ENCODE peak calls at places on chromosomes 5 and 9, in seven cellular contexts. C, H, Q, P, G, Y and E are unnamed samples.

GRCh38 chr9:1877951-1878350 is 137.2 kb upstream of the SMARCA2 start:
- DNase-seq in Y (no peak), Q (no peak), H (no peak), P (no peak), G (no peak), C (no peak), E (no peak)

GRCh38 chr9:14320272-14321245 is 6.6 kb upstream of the NFIB start:
- DNase-seq in Q (no peak), H (no peak), Y (no peak), P (no peak), G (no peak), C (no peak), E (no peak)

GRCh38 chr5:16489322-16489791 is 23.8 kb upstream of the ZNF622 start:
- DNase-seq in C (no peak), Q (no peak), G (peak; percentile 53), H (no peak), Y (peak; percentile 54), P (no peak), E (no peak)

GRCh38 chr5:96703384-96703910 is 41.3 kb downstream of the CAST start:
- DNase-seq in P (peak; percentile 47), G (peak; percentile 9), H (no peak), C (no peak), Q (no peak), Y (no peak), E (no peak)

GRCh38 chr5:93791520-93791972 is 50.1 kb upstream of the POU5F2 start:
- DNase-seq in Y (no peak), G (no peak), C (no peak), P (no peak), H (no peak), Q (no peak), E (no peak)

GRCh38 chr9:136533775-136534157 is 12.1 kb downstream of the NOTCH1 start:
- DNase-seq in Q (peak; percentile 86), H (no peak), C (peak; percentile 46), P (peak; percentile 63), Y (no peak), G (no peak), E (no peak)

GRCh38 chr9:72464819-72465218 is 56.6 kb upstream of the TMC1 start:
- DNase-seq in H (no peak), P (no peak), C (no peak), Y (no peak), Q (no peak), G (no peak), E (no peak)

GRCh38 chr9:106482733-106483132 is 380.2 kb upstream of the ZNF462 start:
- DNase-seq in Y (no peak), C (no peak), Q (no peak), G (no peak), P (no peak), H (no peak), E (no peak)

GRCh38 chr9:5178126-5178805 is 7.2 kb downstream of the INSL6 start:
- DNase-seq in C (no peak), Q (no peak), G (no peak), P (no peak), H (no peak), Y (no peak), E (no peak)

GRCh38 chr5:171596391-171596878 is 177.0 kb downstream of the FGF18 start:
- DNase-seq in H (no peak), P (peak; percentile 48), Q (peak; percentile 83), C (peak; percentile 78), Y (no peak), G (no peak), E (peak; percentile 55)

GRCh38 chr5:109743770-109744212 is 54.1 kb downstream of the MAN2A1 start:
- DNase-seq in G (peak; percentile 18), H (no peak), C (no peak), P (no peak), Q (no peak), Y (no peak), E (no peak)

GRCh38 chr9:37593877-37594448 is 1.6 kb upstream of the TOMM5 start:
- DNase-seq in G (no peak), P (no peak), H (no peak), Y (no peak), C (no peak), Q (no peak), E (no peak)

GRCh38 chr5:35651002-35651756 is 33.5 kb downstream of the SPEF2 start:
- DNase-seq in P (peak; percentile 14), G (peak; percentile 55), Y (peak; percentile 24), H (no peak), C (no peak), Q (no peak), E (no peak)

GRCh38 chr5:180467028-180467427 is 27.2 kb upstream of the CNOT6 start:
- DNase-seq in C (no peak), Y (no peak), Q (peak; percentile 89), H (no peak), P (no peak), G (no peak), E (no peak)

GRCh38 chr5:117812866-117813265 is 1175.5 kb downstream of the DTWD2 start:
- DNase-seq in C (no peak), H (no peak), Q (no peak), P (no peak), G (no peak), Y (no peak), E (no peak)

GRCh38 chr9:133575673-133576590 is 33.3 kb downstream of the FAM163B start:
- DNase-seq in G (no peak), Y (no peak), H (peak; percentile 43), C (no peak), P (no peak), Q (no peak), E (no peak)

GRCh38 chr5:13566903-13567339 is 377.6 kb downstream of the DNAH5 start:
- DNase-seq in H (no peak), G (no peak), Q (no peak), P (no peak), Y (no peak), C (no peak), E (no peak)

GRCh38 chr5:37857696-37858095 is 17.9 kb upstream of the GDNF start:
- DNase-seq in Q (no peak), G (no peak), Y (no peak), C (no peak), P (no peak), H (no peak), E (no peak)

DNA sequence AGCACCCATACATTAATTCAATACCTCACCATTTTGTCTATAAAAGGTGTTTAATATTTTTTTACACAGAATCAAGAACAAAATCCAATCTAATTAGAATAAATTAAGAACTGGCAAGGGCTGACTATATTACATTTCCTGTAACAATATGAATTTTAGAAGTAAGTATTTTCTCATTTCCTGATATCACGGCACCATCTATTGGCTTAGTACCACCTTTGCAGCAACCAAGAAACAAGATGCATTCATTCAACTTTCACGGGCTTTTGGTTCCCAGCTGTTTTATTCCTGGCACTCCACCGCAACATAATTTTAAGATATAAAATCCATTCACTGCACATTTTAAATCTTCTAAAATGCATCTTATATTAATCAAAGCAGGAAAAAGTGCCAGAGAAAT is 20.6 kb downstream of the PSMB7 start:
- DNase-seq in C (no peak), G (no peak), H (no peak), Q (no peak), Y (no peak), P (no peak), E (no peak)
- H3K4me1 ChIP-seq in C (peaks cover 16% of the 10 kb centered on the region), G (peaks cover 57% of the 10 kb centered on the region), H (peaks cover 24% of the 10 kb centered on the region), Q (peaks cover 28% of the 10 kb centered on the region), Y (peaks cover 34% of the 10 kb centered on the region), P (peaks cover 4% of the 10 kb centered on the region), E (peaks cover 11% of the 10 kb centered on the region)

GRCh38 chr9:87277346-87277745 is 220.3 kb upstream of the DAPK1 start:
- DNase-seq in Q (no peak), H (no peak), C (no peak), P (no peak), G (no peak), Y (no peak), E (no peak)

GRCh38 chr9:87275039-87275725 is 222.5 kb upstream of the DAPK1 start:
- DNase-seq in P (no peak), Y (no peak), C (no peak), Q (no peak), H (no peak), G (no peak), E (no peak)

GRCh38 chr9:87276327-87276841 is 221.3 kb upstream of the DAPK1 start:
- DNase-seq in H (no peak), G (no peak), P (no peak), C (no peak), Q (no peak), Y (no peak), E (no peak)

GRCh38 chr9:87278971-87279731 is 218.5 kb upstream of the DAPK1 start:
- DNase-seq in Y (no peak), G (no peak), P (no peak), Q (no peak), C (no peak), H (no peak), E (no peak)

GRCh38 chr9:87276851-87277251 is 220.8 kb upstream of the DAPK1 start:
- DNase-seq in Q (no peak), H (no peak), Y (no peak), C (no peak), G (no peak), P (no peak), E (no peak)
- H3K4me1 ChIP-seq in Q (no peaks in the 10 kb centered on the region), H (no peaks in the 10 kb centered on the region), Y (peaks cover 4% of the 10 kb centered on the region), C (peaks cover 24% of the 10 kb centered on the region), G (no peaks in the 10 kb centered on the region), P (no peaks in the 10 kb centered on the region), E (peaks cover 6% of the 10 kb centered on the region)

DNA sequence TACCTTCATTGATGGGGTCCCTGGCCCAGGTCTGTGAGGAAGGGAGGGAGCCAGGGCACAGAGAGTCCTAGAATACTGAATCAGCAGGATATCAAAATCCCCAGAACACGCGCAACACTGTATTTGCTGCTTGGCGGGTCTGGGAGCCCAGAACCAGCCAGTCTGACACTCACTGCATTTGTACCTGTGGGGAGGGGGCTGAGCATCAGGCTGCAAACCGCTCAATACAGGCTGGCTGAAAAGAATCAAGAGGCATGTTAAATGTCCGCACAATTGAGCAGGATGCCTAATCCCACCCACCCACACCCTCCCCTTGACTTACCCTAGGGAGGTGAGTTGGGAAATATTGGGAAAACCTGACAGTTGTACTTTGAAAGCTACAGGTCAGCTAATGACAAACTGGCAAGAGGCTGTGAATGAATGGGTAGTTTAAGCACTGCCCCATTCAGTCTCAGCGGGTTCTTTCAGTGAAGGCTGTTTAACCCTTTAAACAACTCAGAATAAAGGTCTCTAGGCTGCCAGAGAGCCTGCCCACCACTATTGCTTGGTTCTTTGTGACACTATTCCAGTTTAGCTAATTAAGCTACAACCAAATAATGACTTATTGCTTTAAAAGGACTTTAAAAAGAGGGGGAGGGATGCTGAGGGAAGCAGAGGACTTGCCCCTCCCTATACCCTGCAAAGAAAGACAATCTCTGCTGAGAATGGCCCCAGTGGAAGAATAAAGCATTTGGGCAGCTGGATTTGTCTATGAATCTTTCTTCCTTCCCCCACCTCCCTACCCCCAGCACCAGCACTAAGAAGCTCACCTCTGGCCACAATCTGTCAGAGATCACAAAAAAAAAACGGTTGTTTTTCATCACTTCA is 5.0 kb downstream of the SPRY4 start:
- DNase-seq in C (no peak), P (no peak), Q (no peak), Y (no peak), G (peak; percentile 82), H (no peak), E (no peak)
- H3K4me1 ChIP-seq in C (peaks cover 80% of the 10 kb centered on the region), P (no peaks in the 10 kb centered on the region), Q (peaks cover 90% of the 10 kb centered on the region), Y (peaks cover 63% of the 10 kb centered on the region), G (peaks cover 40% of the 10 kb centered on the region), H (no peaks in the 10 kb centered on the region), E (peaks cover 78% of the 10 kb centered on the region)

DNA sequence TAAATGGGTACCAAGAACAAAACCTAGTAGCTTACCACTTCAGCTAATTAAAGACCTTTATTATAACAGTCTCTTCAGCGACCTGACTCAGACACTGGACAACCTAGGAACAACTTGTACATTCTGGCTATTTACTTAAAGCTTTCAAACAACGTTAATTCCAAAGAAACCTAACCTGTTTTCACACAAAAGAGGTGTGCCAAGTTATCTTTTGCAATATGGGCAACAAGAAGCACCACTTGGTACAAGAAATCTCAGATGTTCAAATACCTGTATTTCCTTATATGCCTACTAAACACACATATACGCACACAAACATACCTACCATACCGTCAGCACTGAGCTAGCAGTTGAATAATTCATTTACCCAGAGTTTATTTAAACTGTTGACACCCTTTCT is 23.0 kb downstream of the RNF145 start:
- DNase-seq in C (no peak), Y (no peak), H (no peak), G (no peak), P (peak; percentile 63), Q (no peak), E (no peak)
- H3K4me1 ChIP-seq in C (peaks cover 39% of the 10 kb centered on the region), Y (no peaks in the 10 kb centered on the region), H (peaks cover 19% of the 10 kb centered on the region), G (peaks cover 29% of the 10 kb centered on the region), P (peaks cover 11% of the 10 kb centered on the region), Q (peaks cover 42% of the 10 kb centered on the region), E (peaks cover 20% of the 10 kb centered on the region)